ENCODE peak calls at places on chromosomes 6 and 20, in eight cellular contexts. D, P, O, U, I, A, Z and R are unnamed samples.

GRCh38 chr6:159935633-159936032 is 33.2 kb upstream of the IGF2R start:
- DNase-seq in D (no peak), P (no peak), O (no peak), U (no peak), I (no peak), A (no peak), Z (no peak), R (no peak)

GRCh38 chr6:118810420-118811027 is 83.4 kb upstream of the ASF1A start:
- DNase-seq in D (peak; percentile 59), P (no peak), O (no peak), U (peak; percentile 26), I (no peak), A (no peak), Z (no peak), R (no peak)

GRCh38 chr6:45454008-45454911 is 76.5 kb upstream of the SUPT3H start:
- DNase-seq in D (no peak), P (no peak), O (no peak), U (no peak), I (no peak), A (no peak), Z (no peak), R (no peak)

GRCh38 chr6:30411515-30412207 is 66.7 kb downstream of the RPP21 start:
- DNase-seq in D (peak; percentile 48), P (peak; percentile 30), O (no peak), U (peak; percentile 26), I (peak; percentile 36), A (no peak), Z (peak; percentile 61), R (no peak)

GRCh38 chr6:159494633-159495023 is 198.4 kb downstream of the SOD2 start:
- DNase-seq in D (no peak), P (no peak), O (no peak), U (no peak), I (no peak), A (no peak), Z (no peak), R (no peak)

GRCh38 chr20:24100370-24101011 is 111.9 kb upstream of the GGTLC1 start:
- DNase-seq in D (peak; percentile 44), P (peak; percentile 32), O (peak; percentile 14), U (peak; percentile 22), I (no peak), A (peak; percentile 58), Z (peak; percentile 18), R (no peak)

GRCh38 chr6:3939559-3939958 is 90.4 kb downstream of the FAM50B start:
- DNase-seq in D (no peak), P (no peak), O (no peak), U (no peak), I (no peak), A (no peak), Z (no peak), R (no peak)

GRCh38 chr20:1509237-1509636 is 18.0 kb upstream of the SIRPB2 start:
- DNase-seq in D (no peak), P (no peak), O (no peak), U (no peak), I (no peak), A (peak; percentile 2), Z (peak; percentile 16), R (no peak)

GRCh38 chr6:139500977-139501376 is 126.5 kb upstream of the CITED2 start:
- DNase-seq in D (no peak), P (no peak), O (no peak), U (no peak), I (no peak), A (no peak), Z (no peak), R (no peak)

GRCh38 chr20:33209789-33210188 is 7.4 kb upstream of the BPIFA3 start:
- DNase-seq in D (peak; percentile 6), P (peak; percentile 4), O (peak; percentile 50), U (no peak), I (peak; percentile 64), A (no peak), Z (peak; percentile 18), R (no peak)

GRCh38 chr20:54026300-54027064 is 43.9 kb downstream of the BCAS1 start:
- DNase-seq in D (no peak), P (no peak), O (no peak), U (no peak), I (no peak), A (no peak), Z (no peak), R (no peak)

GRCh38 chr6:26330835-26331808 is 33.9 kb upstream of the BTN3A2 start:
- DNase-seq in D (peak; percentile 20), P (no peak), O (no peak), U (no peak), I (no peak), A (peak; percentile 31), Z (no peak), R (no peak)

GRCh38 chr6:43954311-43955131 is 172.7 kb downstream of the MRPL14 start:
- DNase-seq in D (no peak), P (no peak), O (no peak), U (no peak), I (peak; percentile 73), A (no peak), Z (no peak), R (peak; percentile 76)

GRCh38 chr20:41617059-41617921 is 887 bp downstream of the CHD6 start:
- DNase-seq in D (peak; percentile 26), P (no peak), O (peak; percentile 26), U (peak; percentile 17), I (peak; percentile 54), A (peak; percentile 51), Z (no peak), R (peak; percentile 77)

GRCh38 chr20:63178889-63179751 is 36.8 kb downstream of the YTHDF1 start:
- DNase-seq in D (peak; percentile 59), P (no peak), O (peak; percentile 95), U (peak; percentile 52), I (peak; percentile 46), A (peak; percentile 28), Z (peak; percentile 18), R (no peak)

GRCh38 chr6:47581591-47581990 is 104.0 kb downstream of the CD2AP start:
- DNase-seq in D (no peak), P (no peak), O (no peak), U (no peak), I (no peak), A (no peak), Z (no peak), R (no peak)

GRCh38 chr20:3612795-3613560 is 50.2 kb downstream of the GFRA4 start:
- DNase-seq in D (no peak), P (peak; percentile 2), O (no peak), U (no peak), I (no peak), A (no peak), Z (no peak), R (no peak)

GRCh38 chr20:51417745-51418529 is 124.6 kb downstream of the NFATC2 start:
- DNase-seq in D (no peak), P (no peak), O (no peak), U (no peak), I (no peak), A (no peak), Z (no peak), R (no peak)

GRCh38 chr6:44035621-44036020 is 91.6 kb downstream of the MRPL14 start:
- DNase-seq in D (no peak), P (no peak), O (no peak), U (no peak), I (no peak), A (no peak), Z (no peak), R (no peak)

GRCh38 chr20:11387189-11387754 is 530.4 kb upstream of the BTBD3 start:
- DNase-seq in D (no peak), P (no peak), O (no peak), U (no peak), I (no peak), A (no peak), Z (peak; percentile 3), R (no peak)

GRCh38 chr6:34484899-34485298 is 19.0 kb downstream of the PACSIN1 start:
- DNase-seq in D (peak; percentile 63), P (no peak), O (no peak), U (peak; percentile 55), I (no peak), A (no peak), Z (peak; percentile 28), R (no peak)

GRCh38 chr6:37503486-37503980 is 3.8 kb upstream of the CCDC167 start:
- DNase-seq in D (no peak), P (no peak), O (no peak), U (no peak), I (no peak), A (no peak), Z (no peak), R (no peak)

GRCh38 chr20:43415661-43416430 is 41.9 kb upstream of the SRSF6 start:
- DNase-seq in D (no peak), P (no peak), O (no peak), U (no peak), I (no peak), A (no peak), Z (no peak), R (no peak)

GRCh38 chr6:12595161-12595792 is 121.3 kb upstream of the PHACTR1 start:
- DNase-seq in D (no peak), P (no peak), O (no peak), U (no peak), I (no peak), A (no peak), Z (no peak), R (no peak)

GRCh38 chr6:41092421-41093140 is 19.8 kb downstream of the NFYA start:
- DNase-seq in D (no peak), P (no peak), O (no peak), U (no peak), I (no peak), A (peak; percentile 13), Z (no peak), R (no peak)

GRCh38 chr20:16020971-16021370 is 552.3 kb downstream of the KIF16B start:
- DNase-seq in D (no peak), P (no peak), O (no peak), U (no peak), I (no peak), A (no peak), Z (no peak), R (no peak)

GRCh38 chr6:37482356-37483292 is 17.1 kb downstream of the CCDC167 start:
- DNase-seq in D (no peak), P (no peak), O (no peak), U (no peak), I (no peak), A (peak; percentile 57), Z (no peak), R (no peak)

GRCh38 chr20:4681441-4681840 is 40.3 kb upstream of the PRND start:
- DNase-seq in D (no peak), P (no peak), O (no peak), U (no peak), I (no peak), A (no peak), Z (no peak), R (no peak)

GRCh38 chr20:6636209-6637159 is 131.0 kb upstream of the BMP2 start:
- DNase-seq in D (no peak), P (peak; percentile 17), O (no peak), U (no peak), I (no peak), A (peak; percentile 34), Z (no peak), R (no peak)

GRCh38 chr20:3998998-3999397 is 16.4 kb downstream of the RNF24 start:
- DNase-seq in D (no peak), P (no peak), O (no peak), U (no peak), I (no peak), A (no peak), Z (no peak), R (no peak)

GRCh38 chr6:13454286-13455221 is 32.8 kb downstream of the GFOD1 start:
- DNase-seq in D (peak; percentile 53), P (peak; percentile 20), O (no peak), U (peak; percentile 63), I (no peak), A (no peak), Z (no peak), R (no peak)

GRCh38 chr20:48701702-48702101 is 126.1 kb downstream of the PREX1 start:
- DNase-seq in D (no peak), P (no peak), O (no peak), U (no peak), I (no peak), A (no peak), Z (no peak), R (no peak)

GRCh38 chr6:109265530-109265929 is 116.7 kb downstream of the CD164 start:
- DNase-seq in D (no peak), P (no peak), O (no peak), U (no peak), I (no peak), A (no peak), Z (no peak), R (no peak)

GRCh38 chr6:15066433-15067337 is 179.2 kb upstream of the JARID2 start:
- DNase-seq in D (no peak), P (no peak), O (no peak), U (no peak), I (no peak), A (no peak), Z (no peak), R (no peak)